ENCODE peak calls at places on chromosomes 5 and 9, in six cellular contexts. N, U, X, W, J and C are unnamed samples.

GRCh38 chr9:14210428-14210827 is 103.5 kb downstream of the NFIB start:
- DNase-seq in N (no peak), U (no peak), X (no peak), W (no peak), J (no peak), C (no peak)

GRCh38 chr9:105173306-105173705 is 71.1 kb upstream of the SLC44A1 start:
- DNase-seq in N (no peak), U (no peak), X (peak; percentile 43), W (no peak), J (peak; percentile 77), C (no peak)

GRCh38 chr9:129126789-129127618 is 15.8 kb downstream of the PTPA start:
- DNase-seq in N (no peak), U (peak; percentile 72), X (no peak), W (no peak), J (peak; percentile 56), C (peak; percentile 79)

GRCh38 chr5:73638344-73639095 is 12.5 kb downstream of the ARHGEF28 start:
- DNase-seq in N (no peak), U (no peak), X (no peak), W (peak; percentile 80), J (peak; percentile 64), C (no peak)

GRCh38 chr5:107425541-107426031 is 245.2 kb downstream of the EFNA5 start:
- DNase-seq in N (peak; percentile 73), U (no peak), X (peak; percentile 20), W (peak; percentile 77), J (no peak), C (no peak)

GRCh38 chr9:78011037-78011436 is 20.6 kb downstream of the GNAQ start:
- DNase-seq in N (no peak), U (no peak), X (no peak), W (no peak), J (no peak), C (no peak)

GRCh38 chr5:172841-173251 is 18.4 kb upstream of the LRRC14B start:
- DNase-seq in N (no peak), U (no peak), X (no peak), W (no peak), J (no peak), C (no peak)

GRCh38 chr9:94805585-94805984 is 79.1 kb downstream of the AOPEP start:
- DNase-seq in N (peak; percentile 96), U (peak; percentile 60), X (no peak), W (peak; percentile 98), J (no peak), C (peak; percentile 79)

GRCh38 chr5:180820788-180821321 is 18.2 kb upstream of the MGAT1 start:
- DNase-seq in N (no peak), U (no peak), X (no peak), W (no peak), J (no peak), C (peak; percentile 60)

GRCh38 chr9:93593144-93593655 is 16.8 kb downstream of the PHF2 start:
- DNase-seq in N (no peak), U (no peak), X (no peak), W (no peak), J (no peak), C (no peak)

GRCh38 chr9:125189011-125189360 is 617 bp downstream of the PPP6C start:
- DNase-seq in N (no peak), U (no peak), X (no peak), W (no peak), J (peak; percentile 32), C (no peak)

GRCh38 chr5:125484272-125485002 is 738.0 kb upstream of the ZNF608 start:
- DNase-seq in N (no peak), U (peak; percentile 91), X (peak; percentile 93), W (peak; percentile 96), J (peak; percentile 59), C (peak; percentile 93)

GRCh38 chr5:43636076-43636475 is 33.1 kb downstream of the NNT start:
- DNase-seq in N (no peak), U (no peak), X (no peak), W (no peak), J (no peak), C (no peak)

GRCh38 chr9:137365056-137365455 is 57.9 kb downstream of the EXD3 start:
- DNase-seq in N (no peak), U (no peak), X (peak; percentile 26), W (no peak), J (no peak), C (peak; percentile 24)

GRCh38 chr5:171984748-171985419 is 21.6 kb downstream of the FBXW11 start:
- DNase-seq in N (peak; percentile 80), U (no peak), X (peak; percentile 22), W (peak; percentile 96), J (no peak), C (no peak)

GRCh38 chr9:95808001-95808400 is 67.5 kb upstream of the ERCC6L2 start:
- DNase-seq in N (no peak), U (no peak), X (no peak), W (no peak), J (no peak), C (no peak)